ENCODE peak calls at places on chromosome 15, in ten cellular contexts. One of them, this sample, is unnamed.

GRCh38 chr15:86756688-86757087 is 677.0 kb downstream of the AGBL1 start:
- DNase-seq in OCI-LY7: no peak
- DNase-seq in WTC11: no peak
- DNase-seq in pancreas: no peak
- DNase-seq in left ventricle myocardium inferior: no peak
- DNase-seq in stomach: no peak
- DNase-seq in fibroblast of lung: no peak
- DNase-seq in stimulated activated CD8-positive, alpha-beta memory T cell treated with anti-CD3 and anti-CD28 coated beads, Interleukin-4, amount 100 ng/mL, for 1 hour: no peak
- DNase-seq in left colon: no peak
- DNase-seq in HTR-8/SVneo: no peak
- DNase-seq in this sample: no peak

GRCh38 chr15:77993374-77993911 is 84.1 kb downstream of the TBC1D2B start:
- DNase-seq in OCI-LY7: no peak
- DNase-seq in WTC11: no peak
- DNase-seq in pancreas: no peak
- DNase-seq in left ventricle myocardium inferior: no peak
- DNase-seq in stomach: no peak
- DNase-seq in fibroblast of lung: no peak
- DNase-seq in stimulated activated CD8-positive, alpha-beta memory T cell treated with anti-CD3 and anti-CD28 coated beads, Interleukin-4, amount 100 ng/mL, for 1 hour: no peak
- DNase-seq in left colon: no peak
- DNase-seq in HTR-8/SVneo: no peak
- DNase-seq in this sample: peak

GRCh38 chr15:27045796-27046195 is 74.8 kb downstream of the GABRG3 start:
- DNase-seq in OCI-LY7: no peak
- DNase-seq in WTC11: no peak
- DNase-seq in pancreas: no peak
- DNase-seq in left ventricle myocardium inferior: no peak
- DNase-seq in stomach: no peak
- DNase-seq in fibroblast of lung: no peak
- DNase-seq in stimulated activated CD8-positive, alpha-beta memory T cell treated with anti-CD3 and anti-CD28 coated beads, Interleukin-4, amount 100 ng/mL, for 1 hour: no peak
- DNase-seq in left colon: no peak
- DNase-seq in HTR-8/SVneo: no peak
- DNase-seq in this sample: no peak

GRCh38 chr15:61796056-61796455 is 264.2 kb downstream of the VPS13C start:
- DNase-seq in OCI-LY7: no peak
- DNase-seq in WTC11: no peak
- DNase-seq in pancreas: no peak
- DNase-seq in left ventricle myocardium inferior: no peak
- DNase-seq in stomach: no peak
- DNase-seq in fibroblast of lung: peak
- DNase-seq in stimulated activated CD8-positive, alpha-beta memory T cell treated with anti-CD3 and anti-CD28 coated beads, Interleukin-4, amount 100 ng/mL, for 1 hour: no peak
- DNase-seq in left colon: no peak
- DNase-seq in HTR-8/SVneo: no peak
- DNase-seq in this sample: no peak

GRCh38 chr15:60526127-60526616 is 47.2 kb upstream of the ICE2 start:
- DNase-seq in OCI-LY7: no peak
- DNase-seq in WTC11: no peak
- DNase-seq in pancreas: no peak
- DNase-seq in left ventricle myocardium inferior: no peak
- DNase-seq in stomach: peak
- DNase-seq in fibroblast of lung: no peak
- DNase-seq in stimulated activated CD8-positive, alpha-beta memory T cell treated with anti-CD3 and anti-CD28 coated beads, Interleukin-4, amount 100 ng/mL, for 1 hour: no peak
- DNase-seq in left colon: no peak
- DNase-seq in HTR-8/SVneo: no peak
- DNase-seq in this sample: no peak

GRCh38 chr15:44726568-44727461 is 9.5 kb upstream of the TRIM69 start:
- DNase-seq in OCI-LY7: peak
- DNase-seq in WTC11: no peak
- DNase-seq in pancreas: no peak
- DNase-seq in left ventricle myocardium inferior: no peak
- DNase-seq in stomach: peak
- DNase-seq in fibroblast of lung: peak
- DNase-seq in stimulated activated CD8-positive, alpha-beta memory T cell treated with anti-CD3 and anti-CD28 coated beads, Interleukin-4, amount 100 ng/mL, for 1 hour: no peak
- DNase-seq in left colon: peak
- DNase-seq in HTR-8/SVneo: peak
- DNase-seq in this sample: no peak

GRCh38 chr15:40354408-40355171 is 3.4 kb upstream of the DISP2 start:
- DNase-seq in OCI-LY7: peak
- DNase-seq in WTC11: peak
- DNase-seq in pancreas: no peak
- DNase-seq in left ventricle myocardium inferior: no peak
- DNase-seq in stomach: no peak
- DNase-seq in fibroblast of lung: peak
- DNase-seq in stimulated activated CD8-positive, alpha-beta memory T cell treated with anti-CD3 and anti-CD28 coated beads, Interleukin-4, amount 100 ng/mL, for 1 hour: no peak
- DNase-seq in left colon: no peak
- DNase-seq in HTR-8/SVneo: peak
- DNase-seq in this sample: no peak

GRCh38 chr15:57741089-57741488 is 34.6 kb downstream of the POLR2M start:
- DNase-seq in OCI-LY7: no peak
- DNase-seq in WTC11: no peak
- DNase-seq in pancreas: no peak
- DNase-seq in left ventricle myocardium inferior: no peak
- DNase-seq in stomach: no peak
- DNase-seq in fibroblast of lung: no peak
- DNase-seq in stimulated activated CD8-positive, alpha-beta memory T cell treated with anti-CD3 and anti-CD28 coated beads, Interleukin-4, amount 100 ng/mL, for 1 hour: no peak
- DNase-seq in left colon: no peak
- DNase-seq in HTR-8/SVneo: no peak
- DNase-seq in this sample: no peak

GRCh38 chr15:68415061-68415460 is 16.9 kb downstream of the ITGA11 start:
- DNase-seq in OCI-LY7: no peak
- DNase-seq in WTC11: no peak
- DNase-seq in pancreas: no peak
- DNase-seq in left ventricle myocardium inferior: no peak
- DNase-seq in stomach: no peak
- DNase-seq in fibroblast of lung: no peak
- DNase-seq in stimulated activated CD8-positive, alpha-beta memory T cell treated with anti-CD3 and anti-CD28 coated beads, Interleukin-4, amount 100 ng/mL, for 1 hour: no peak
- DNase-seq in left colon: no peak
- DNase-seq in HTR-8/SVneo: no peak
- DNase-seq in this sample: no peak

GRCh38 chr15:31501536-31502157 is 175.0 kb downstream of the KLF13 start:
- DNase-seq in OCI-LY7: no peak
- DNase-seq in WTC11: no peak
- DNase-seq in pancreas: no peak
- DNase-seq in left ventricle myocardium inferior: no peak
- DNase-seq in stomach: no peak
- DNase-seq in fibroblast of lung: no peak
- DNase-seq in stimulated activated CD8-positive, alpha-beta memory T cell treated with anti-CD3 and anti-CD28 coated beads, Interleukin-4, amount 100 ng/mL, for 1 hour: no peak
- DNase-seq in left colon: no peak
- DNase-seq in HTR-8/SVneo: no peak
- DNase-seq in this sample: peak

GRCh38 chr15:101288905-101289513 is 6.0 kb downstream of the SNRPA1 start:
- DNase-seq in OCI-LY7: peak
- DNase-seq in WTC11: no peak
- DNase-seq in pancreas: no peak
- DNase-seq in left ventricle myocardium inferior: no peak
- DNase-seq in stomach: no peak
- DNase-seq in fibroblast of lung: peak
- DNase-seq in stimulated activated CD8-positive, alpha-beta memory T cell treated with anti-CD3 and anti-CD28 coated beads, Interleukin-4, amount 100 ng/mL, for 1 hour: no peak
- DNase-seq in left colon: no peak
- DNase-seq in HTR-8/SVneo: peak
- DNase-seq in this sample: no peak

GRCh38 chr15:77430652-77431051 is 10.0 kb downstream of the HMG20A start:
- DNase-seq in OCI-LY7: no peak
- DNase-seq in WTC11: no peak
- DNase-seq in pancreas: no peak
- DNase-seq in left ventricle myocardium inferior: no peak
- DNase-seq in stomach: no peak
- DNase-seq in fibroblast of lung: no peak
- DNase-seq in stimulated activated CD8-positive, alpha-beta memory T cell treated with anti-CD3 and anti-CD28 coated beads, Interleukin-4, amount 100 ng/mL, for 1 hour: no peak
- DNase-seq in left colon: no peak
- DNase-seq in HTR-8/SVneo: no peak
- DNase-seq in this sample: no peak

GRCh38 chr15:59294961-59295741 is 77.5 kb downstream of the MYO1E start:
- DNase-seq in OCI-LY7: no peak
- DNase-seq in WTC11: no peak
- DNase-seq in pancreas: no peak
- DNase-seq in left ventricle myocardium inferior: no peak
- DNase-seq in stomach: no peak
- DNase-seq in fibroblast of lung: peak
- DNase-seq in stimulated activated CD8-positive, alpha-beta memory T cell treated with anti-CD3 and anti-CD28 coated beads, Interleukin-4, amount 100 ng/mL, for 1 hour: no peak
- DNase-seq in left colon: no peak
- DNase-seq in HTR-8/SVneo: no peak
- DNase-seq in this sample: no peak

GRCh38 chr15:83458396-83458795 is 11.3 kb downstream of the SH3GL3 start:
- DNase-seq in OCI-LY7: no peak
- DNase-seq in WTC11: no peak
- DNase-seq in pancreas: no peak
- DNase-seq in left ventricle myocardium inferior: no peak
- DNase-seq in stomach: no peak
- DNase-seq in fibroblast of lung: no peak
- DNase-seq in stimulated activated CD8-positive, alpha-beta memory T cell treated with anti-CD3 and anti-CD28 coated beads, Interleukin-4, amount 100 ng/mL, for 1 hour: no peak
- DNase-seq in left colon: no peak
- DNase-seq in HTR-8/SVneo: no peak
- DNase-seq in this sample: no peak

GRCh38 chr15:57772223-57772957 is 65.9 kb downstream of the POLR2M start:
- DNase-seq in OCI-LY7: no peak
- DNase-seq in WTC11: no peak
- DNase-seq in pancreas: no peak
- DNase-seq in left ventricle myocardium inferior: no peak
- DNase-seq in stomach: no peak
- DNase-seq in fibroblast of lung: peak
- DNase-seq in stimulated activated CD8-positive, alpha-beta memory T cell treated with anti-CD3 and anti-CD28 coated beads, Interleukin-4, amount 100 ng/mL, for 1 hour: no peak
- DNase-seq in left colon: no peak
- DNase-seq in HTR-8/SVneo: no peak
- DNase-seq in this sample: no peak

GRCh38 chr15:33278816-33279612 is 31.8 kb upstream of the RYR3 start:
- DNase-seq in OCI-LY7: no peak
- DNase-seq in WTC11: no peak
- DNase-seq in pancreas: no peak
- DNase-seq in left ventricle myocardium inferior: no peak
- DNase-seq in stomach: no peak
- DNase-seq in fibroblast of lung: peak
- DNase-seq in stimulated activated CD8-positive, alpha-beta memory T cell treated with anti-CD3 and anti-CD28 coated beads, Interleukin-4, amount 100 ng/mL, for 1 hour: no peak
- DNase-seq in left colon: no peak
- DNase-seq in HTR-8/SVneo: peak
- DNase-seq in this sample: no peak

GRCh38 chr15:55250392-55250791 is 39.2 kb downstream of the RAB27A start:
- DNase-seq in OCI-LY7: no peak
- DNase-seq in WTC11: no peak
- DNase-seq in pancreas: no peak
- DNase-seq in left ventricle myocardium inferior: no peak
- DNase-seq in stomach: no peak
- DNase-seq in fibroblast of lung: peak
- DNase-seq in stimulated activated CD8-positive, alpha-beta memory T cell treated with anti-CD3 and anti-CD28 coated beads, Interleukin-4, amount 100 ng/mL, for 1 hour: no peak
- DNase-seq in left colon: no peak
- DNase-seq in HTR-8/SVneo: no peak
- DNase-seq in this sample: no peak

GRCh38 chr15:29133321-29133720 is 136.3 kb downstream of the NSMCE3 start:
- DNase-seq in OCI-LY7: no peak
- DNase-seq in WTC11: no peak
- DNase-seq in pancreas: peak
- DNase-seq in left ventricle myocardium inferior: no peak
- DNase-seq in stomach: no peak
- DNase-seq in fibroblast of lung: no peak
- DNase-seq in stimulated activated CD8-positive, alpha-beta memory T cell treated with anti-CD3 and anti-CD28 coated beads, Interleukin-4, amount 100 ng/mL, for 1 hour: no peak
- DNase-seq in left colon: no peak
- DNase-seq in HTR-8/SVneo: no peak
- DNase-seq in this sample: peak

GRCh38 chr15:81914734-81915234 is 131.0 kb downstream of the MEX3B start:
- DNase-seq in OCI-LY7: no peak
- DNase-seq in WTC11: no peak
- DNase-seq in pancreas: no peak
- DNase-seq in left ventricle myocardium inferior: peak
- DNase-seq in stomach: no peak
- DNase-seq in fibroblast of lung: peak
- DNase-seq in stimulated activated CD8-positive, alpha-beta memory T cell treated with anti-CD3 and anti-CD28 coated beads, Interleukin-4, amount 100 ng/mL, for 1 hour: no peak
- DNase-seq in left colon: no peak
- DNase-seq in HTR-8/SVneo: no peak
- DNase-seq in this sample: peak